ENCODE peak calls at places on chromosomes 1 and 21, in seven cellular contexts. One of them, this sample, is unnamed.

GRCh38 chr1:41360074-41361027 is 883 bp upstream of the FOXO6 start:
- DNase-seq in AG10803: no peak
- DNase-seq in spleen: peak; percentile 72
- DNase-seq in left ventricle myocardium inferior: no peak
- DNase-seq in HCT116: no peak
- DNase-seq in neural crest cell: no peak
- DNase-seq in WERI-Rb-1: peak; percentile 81
- DNase-seq in this sample: no peak

GRCh38 chr1:97906567-97907228 is 14.1 kb downstream of the DPYD start:
- DNase-seq in WERI-Rb-1: no peak
- DNase-seq in left ventricle myocardium inferior: peak; percentile 39
- DNase-seq in neural crest cell: no peak
- DNase-seq in spleen: no peak
- DNase-seq in AG10803: peak; percentile 94
- DNase-seq in HCT116: no peak
- DNase-seq in this sample: no peak

GRCh38 chr1:169348356-169349036 is 19.1 kb downstream of the NME7 start:
- DNase-seq in spleen: no peak
- DNase-seq in WERI-Rb-1: no peak
- DNase-seq in AG10803: peak; percentile 52
- DNase-seq in HCT116: peak; percentile 57
- DNase-seq in left ventricle myocardium inferior: no peak
- DNase-seq in neural crest cell: peak; percentile 35
- DNase-seq in this sample: no peak

GRCh38 chr21:25240974-25241373 is 366.3 kb downstream of the MRPL39 start:
- DNase-seq in AG10803: no peak
- DNase-seq in WERI-Rb-1: no peak
- DNase-seq in spleen: no peak
- DNase-seq in left ventricle myocardium inferior: no peak
- DNase-seq in neural crest cell: no peak
- DNase-seq in HCT116: no peak
- DNase-seq in this sample: no peak

GRCh38 chr1:85313888-85314696 is 37.7 kb upstream of the BCL10 start:
- DNase-seq in AG10803: peak; percentile 98
- DNase-seq in spleen: no peak
- DNase-seq in left ventricle myocardium inferior: no peak
- DNase-seq in HCT116: no peak
- DNase-seq in WERI-Rb-1: no peak
- DNase-seq in neural crest cell: no peak
- DNase-seq in this sample: no peak

GRCh38 chr21:25949701-25950100 is 214.9 kb downstream of the GABPA start:
- DNase-seq in spleen: no peak
- DNase-seq in WERI-Rb-1: no peak
- DNase-seq in HCT116: no peak
- DNase-seq in left ventricle myocardium inferior: no peak
- DNase-seq in neural crest cell: no peak
- DNase-seq in AG10803: no peak
- DNase-seq in this sample: no peak

GRCh38 chr1:1120866-1121563 is 5.1 kb upstream of the C1orf159 start:
- DNase-seq in HCT116: no peak
- DNase-seq in AG10803: no peak
- DNase-seq in spleen: peak; percentile 76
- DNase-seq in neural crest cell: no peak
- DNase-seq in left ventricle myocardium inferior: no peak
- DNase-seq in WERI-Rb-1: peak; percentile 48
- DNase-seq in this sample: no peak

GRCh38 chr1:22321917-22322316 is 129.7 kb upstream of the ZBTB40 start:
- DNase-seq in spleen: no peak
- DNase-seq in WERI-Rb-1: no peak
- DNase-seq in AG10803: no peak
- DNase-seq in neural crest cell: no peak
- DNase-seq in left ventricle myocardium inferior: no peak
- DNase-seq in HCT116: no peak
- DNase-seq in this sample: no peak

GRCh38 chr1:40397258-40397657 is 23.7 kb downstream of the SMAP2 start:
- DNase-seq in spleen: no peak
- DNase-seq in left ventricle myocardium inferior: no peak
- DNase-seq in WERI-Rb-1: no peak
- DNase-seq in HCT116: no peak
- DNase-seq in neural crest cell: no peak
- DNase-seq in AG10803: no peak
- DNase-seq in this sample: no peak

GRCh38 chr1:64245495-64245894 is 42.1 kb downstream of the UBE2U start:
- DNase-seq in WERI-Rb-1: no peak
- DNase-seq in HCT116: no peak
- DNase-seq in spleen: no peak
- DNase-seq in neural crest cell: no peak
- DNase-seq in AG10803: no peak
- DNase-seq in left ventricle myocardium inferior: no peak
- DNase-seq in this sample: no peak

GRCh38 chr1:247298124-247298481 is 33.6 kb downstream of the ZNF496 start:
- DNase-seq in HCT116: no peak
- DNase-seq in left ventricle myocardium inferior: no peak
- DNase-seq in WERI-Rb-1: no peak
- DNase-seq in neural crest cell: no peak
- DNase-seq in spleen: no peak
- DNase-seq in AG10803: no peak
- DNase-seq in this sample: no peak
- TF ChIP-seq CTCF in HCT116: no peak
- TF ChIP-seq CTCF in left ventricle myocardium inferior: no peak
- TF ChIP-seq CTCF in WERI-Rb-1: no peak
- TF ChIP-seq CTCF in neural crest cell: no peak
- TF ChIP-seq CTCF in spleen: no peak
- TF ChIP-seq CTCF in AG10803: no peak
- TF ChIP-seq CTCF in this sample: no peak

GRCh38 chr1:54800899-54801759 is at the start of gene TTC22:
- DNase-seq in HCT116: peak; percentile 24
- DNase-seq in AG10803: no peak
- DNase-seq in WERI-Rb-1: no peak
- DNase-seq in spleen: peak; percentile 94
- DNase-seq in neural crest cell: no peak
- DNase-seq in left ventricle myocardium inferior: no peak
- DNase-seq in this sample: peak; percentile 67
- TF ChIP-seq CTCF in HCT116: peak; percentile 57
- TF ChIP-seq CTCF in AG10803: peak; percentile 40
- TF ChIP-seq CTCF in WERI-Rb-1: no peak
- TF ChIP-seq CTCF in spleen: peak; percentile 74
- TF ChIP-seq CTCF in neural crest cell: no peak
- TF ChIP-seq CTCF in left ventricle myocardium inferior: peak; percentile 45
- TF ChIP-seq CTCF in this sample: no peak

DNA sequence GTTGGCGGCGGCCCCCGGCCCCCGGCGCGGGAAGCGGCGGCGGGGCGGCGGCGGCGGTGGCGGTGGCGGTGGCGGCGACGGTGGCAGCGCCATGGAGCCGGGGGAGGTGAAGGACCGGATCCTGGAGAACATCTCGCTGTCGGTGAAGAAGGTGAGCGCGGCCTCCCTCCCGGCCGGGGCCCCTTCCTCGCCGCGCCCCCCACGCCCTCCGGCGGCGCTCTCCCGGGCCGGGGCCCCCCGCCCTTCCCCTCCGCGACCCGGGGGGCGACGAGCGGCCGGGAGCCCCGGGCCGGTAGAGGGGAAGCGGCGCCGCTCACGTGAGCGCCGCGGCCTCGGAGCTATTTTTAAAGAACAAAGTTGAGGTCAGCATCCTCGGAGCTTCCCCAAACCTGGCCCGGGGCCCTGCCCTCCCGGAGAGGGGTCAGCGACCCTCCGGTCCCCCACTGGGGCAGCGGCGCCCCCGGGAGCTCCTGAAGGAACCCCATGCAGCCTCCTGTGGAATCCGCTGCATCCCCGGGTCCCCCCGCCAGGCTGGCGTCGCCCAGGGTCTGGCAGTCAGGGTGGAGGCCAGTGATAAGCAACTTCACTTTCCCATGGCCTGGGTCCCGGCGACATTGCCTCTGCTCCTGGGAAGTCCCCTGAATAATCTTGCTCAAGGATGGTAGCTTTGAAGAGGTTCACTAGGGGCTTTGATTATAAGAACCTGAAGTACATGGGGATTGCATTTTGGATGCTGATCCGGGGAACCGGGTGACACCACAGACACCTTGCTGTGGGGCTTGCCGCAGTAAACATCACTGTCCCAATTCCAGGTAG is 556 bp downstream of the PLEKHM2 start:
- DNase-seq in WERI-Rb-1: peak; percentile 43
- DNase-seq in HCT116: no peak
- DNase-seq in spleen: peak; percentile 89
- DNase-seq in AG10803: no peak
- DNase-seq in left ventricle myocardium inferior: peak; percentile 42
- DNase-seq in neural crest cell: peak; percentile 37
- DNase-seq in this sample: peak; percentile 46
- TF ChIP-seq CTCF in WERI-Rb-1: no peak
- TF ChIP-seq CTCF in HCT116: no peak
- TF ChIP-seq CTCF in spleen: peak; percentile 14
- TF ChIP-seq CTCF in AG10803: peak; percentile 17
- TF ChIP-seq CTCF in left ventricle myocardium inferior: peak; percentile 35
- TF ChIP-seq CTCF in neural crest cell: peak; percentile 35
- TF ChIP-seq CTCF in this sample: no peak

DNA sequence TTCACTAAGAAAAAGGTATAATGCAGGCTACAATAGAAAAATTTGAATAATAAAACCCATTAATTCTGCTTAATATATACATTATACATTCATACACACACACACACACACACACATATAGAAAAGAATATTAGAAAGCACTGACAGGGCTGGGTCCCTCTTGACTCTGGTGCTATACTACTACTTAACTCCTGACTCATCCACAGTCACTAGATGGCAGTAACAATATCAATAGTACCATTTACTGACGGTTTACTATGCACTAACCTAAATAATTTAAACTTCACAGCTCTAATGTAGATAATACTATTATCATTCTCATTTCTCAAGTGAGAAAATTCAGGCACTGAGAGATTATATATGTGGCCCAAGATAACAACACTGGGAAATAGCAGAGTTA is 87.5 kb downstream of the COP1 start:
- DNase-seq in WERI-Rb-1: no peak
- DNase-seq in AG10803: peak; percentile 7
- DNase-seq in left ventricle myocardium inferior: no peak
- DNase-seq in spleen: no peak
- DNase-seq in neural crest cell: no peak
- DNase-seq in HCT116: peak; percentile 6
- DNase-seq in this sample: no peak
- TF ChIP-seq CTCF in WERI-Rb-1: peak; percentile 11
- TF ChIP-seq CTCF in AG10803: no peak
- TF ChIP-seq CTCF in left ventricle myocardium inferior: peak; percentile 21
- TF ChIP-seq CTCF in spleen: no peak
- TF ChIP-seq CTCF in neural crest cell: no peak
- TF ChIP-seq CTCF in HCT116: no peak
- TF ChIP-seq CTCF in this sample: no peak

DNA sequence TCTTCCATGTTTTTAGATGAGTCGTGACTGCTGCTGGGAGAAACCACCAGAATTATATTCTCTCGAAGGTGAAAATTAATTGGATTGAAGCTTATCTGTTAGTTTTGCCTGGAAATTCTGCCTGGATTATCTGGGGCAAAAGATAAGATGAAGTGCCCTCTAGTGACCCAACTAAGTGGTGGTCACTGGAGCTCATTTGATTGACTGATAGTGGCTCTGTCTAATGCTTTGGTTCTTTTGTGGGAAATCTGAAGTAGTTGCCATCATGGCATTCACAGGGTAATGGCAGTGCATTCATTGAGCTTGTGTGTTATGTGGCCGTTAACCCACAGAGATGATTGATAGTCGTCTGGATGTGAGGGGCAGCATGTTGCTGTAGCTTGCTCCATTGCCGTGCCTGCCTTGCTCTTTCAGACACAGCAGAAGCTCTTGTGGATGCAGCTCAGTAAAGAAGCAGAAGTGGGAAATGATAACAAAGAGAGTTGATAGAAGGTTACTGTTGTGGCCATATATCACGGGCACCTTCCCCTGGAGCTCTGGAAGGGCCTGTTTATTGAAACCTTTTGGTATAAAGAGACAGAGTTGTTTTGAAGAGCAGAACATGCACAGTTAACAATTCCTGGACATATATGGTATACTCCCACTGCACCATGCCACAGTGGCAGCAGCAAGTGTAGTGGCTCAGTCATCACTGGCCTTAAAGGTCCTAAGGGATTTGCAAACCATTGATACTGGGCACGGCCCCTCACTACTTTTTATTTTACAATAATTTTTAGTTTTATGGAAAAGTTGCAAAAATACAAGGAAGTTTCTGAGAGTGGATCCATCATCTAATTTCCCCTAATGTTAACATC is 42.0 kb downstream of the CXADR start:
- DNase-seq in left ventricle myocardium inferior: no peak
- DNase-seq in HCT116: no peak
- DNase-seq in spleen: no peak
- DNase-seq in WERI-Rb-1: peak; percentile 13
- DNase-seq in AG10803: peak; percentile 5
- DNase-seq in neural crest cell: no peak
- DNase-seq in this sample: no peak
- TF ChIP-seq CTCF in left ventricle myocardium inferior: peak; percentile 27
- TF ChIP-seq CTCF in HCT116: peak; percentile 22
- TF ChIP-seq CTCF in spleen: no peak
- TF ChIP-seq CTCF in WERI-Rb-1: peak; percentile 55
- TF ChIP-seq CTCF in AG10803: peak; percentile 46
- TF ChIP-seq CTCF in neural crest cell: peak; percentile 32
- TF ChIP-seq CTCF in this sample: no peak

GRCh38 chr21:35378881-35379280 is 329.8 kb upstream of the RUNX1 start:
- DNase-seq in WERI-Rb-1: no peak
- DNase-seq in spleen: no peak
- DNase-seq in AG10803: no peak
- DNase-seq in neural crest cell: no peak
- DNase-seq in HCT116: no peak
- DNase-seq in left ventricle myocardium inferior: no peak
- DNase-seq in this sample: no peak
- TF ChIP-seq CTCF in WERI-Rb-1: no peak
- TF ChIP-seq CTCF in spleen: no peak
- TF ChIP-seq CTCF in AG10803: no peak
- TF ChIP-seq CTCF in neural crest cell: no peak
- TF ChIP-seq CTCF in HCT116: no peak
- TF ChIP-seq CTCF in left ventricle myocardium inferior: no peak
- TF ChIP-seq CTCF in this sample: no peak

GRCh38 chr1:3455630-3456448 is 1.4 kb downstream of the ARHGEF16 start:
- DNase-seq in neural crest cell: no peak
- DNase-seq in WERI-Rb-1: no peak
- DNase-seq in spleen: no peak
- DNase-seq in HCT116: no peak
- DNase-seq in left ventricle myocardium inferior: no peak
- DNase-seq in AG10803: no peak
- DNase-seq in this sample: no peak

GRCh38 chr1:3453203-3453761 is 1.2 kb upstream of the ARHGEF16 start:
- DNase-seq in AG10803: peak; percentile 44
- DNase-seq in left ventricle myocardium inferior: peak; percentile 69
- DNase-seq in WERI-Rb-1: peak; percentile 86
- DNase-seq in HCT116: peak; percentile 68
- DNase-seq in neural crest cell: peak; percentile 92
- DNase-seq in spleen: peak; percentile 90
- DNase-seq in this sample: peak; percentile 73

GRCh38 chr1:3454811-3455618 is 550 bp downstream of the ARHGEF16 start:
- DNase-seq in AG10803: no peak
- DNase-seq in neural crest cell: peak; percentile 68
- DNase-seq in HCT116: no peak
- DNase-seq in left ventricle myocardium inferior: peak; percentile 46
- DNase-seq in spleen: no peak
- DNase-seq in WERI-Rb-1: peak; percentile 83
- DNase-seq in this sample: no peak

GRCh38 chr1:3452866-3453175 is 1.6 kb upstream of the ARHGEF16 start:
- DNase-seq in HCT116: no peak
- DNase-seq in spleen: no peak
- DNase-seq in AG10803: no peak
- DNase-seq in neural crest cell: no peak
- DNase-seq in WERI-Rb-1: no peak
- DNase-seq in left ventricle myocardium inferior: no peak
- DNase-seq in this sample: no peak

GRCh38 chr1:3453891-3454810 is at the start of gene ARHGEF16:
- DNase-seq in spleen: no peak
- DNase-seq in HCT116: peak; percentile 66
- DNase-seq in AG10803: no peak
- DNase-seq in left ventricle myocardium inferior: peak; percentile 54
- DNase-seq in neural crest cell: peak; percentile 70
- DNase-seq in WERI-Rb-1: peak; percentile 88
- DNase-seq in this sample: no peak
- TF ChIP-seq CTCF in spleen: peak; percentile 45
- TF ChIP-seq CTCF in HCT116: no peak
- TF ChIP-seq CTCF in AG10803: peak; percentile 6
- TF ChIP-seq CTCF in left ventricle myocardium inferior: peak; percentile 63
- TF ChIP-seq CTCF in neural crest cell: peak; percentile 70
- TF ChIP-seq CTCF in WERI-Rb-1: peak; percentile 74
- TF ChIP-seq CTCF in this sample: no peak

This sample was measured in activated B cell treated with CpG ODN at 0.5 μM for 24 hours.